ENCODE peak calls at places on chromosomes 4 and X, in ten cellular contexts. A is stimulated activated CD8-positive, alpha-beta memory T cell treated with anti-CD3 and anti-CD28 coated beads, Interleukin-4, amount 100 ng/mL, for 24 hours; H is Calu3; I is H9; X is activated T-cell treated with anti-CD3 and anti-CD28 coated beads, Interleukin-2, amount 50 U/mL, for 72 hours; K is NCI-H2107; S is activated effector memory CD4-positive, alpha-beta T cell treated with Interleukin-2 at 50 U/mL for 16 hours; N is DND-41; V is AG09309; M is HCT116. R is an unnamed sample.

GRCh38 chrX:17511556-17511955 is 136.6 kb downstream of the NHS start:
- DNase-seq in A (no peak), H (no peak), I (no peak), X (no peak), K (no peak), S (no peak), N (no peak), V (no peak), M (no peak), R (no peak)

GRCh38 chr4:52371861-52372260 is 287.2 kb downstream of the USP46 start:
- DNase-seq in A (no peak), H (no peak), I (no peak), X (no peak), K (no peak), S (no peak), N (no peak), V (no peak), M (no peak), R (no peak)

GRCh38 chr4:180923476-180923875 is 1319.7 kb upstream of the TENM3 start:
- DNase-seq in A (no peak), H (no peak), I (no peak), X (no peak), K (no peak), S (no peak), N (no peak), V (peak), M (no peak), R (no peak)

GRCh38 chr4:80173841-80174240 is 23.5 kb upstream of the PRDM8 start:
- DNase-seq in A (no peak), H (no peak), I (no peak), X (no peak), K (no peak), S (no peak), N (no peak), V (peak), M (no peak), R (no peak)

GRCh38 chrX:24245201-24245600 is 68.7 kb downstream of the SUPT20HL2 start:
- DNase-seq in A (no peak), H (peak), I (no peak), X (no peak), K (no peak), S (no peak), N (no peak), V (peak), M (no peak), R (no peak)

GRCh38 chr4:6546681-6547447 is 28.1 kb upstream of the MAN2B2 start:
- DNase-seq in A (peak), H (peak), I (peak), X (peak), K (peak), S (peak), N (peak), V (peak), M (peak), R (peak)

GRCh38 chr4:141807073-141807472 is 170.7 kb downstream of the IL15 start:
- DNase-seq in A (no peak), H (no peak), I (no peak), X (no peak), K (no peak), S (no peak), N (no peak), V (no peak), M (no peak), R (no peak)

GRCh38 chrX:45360571-45360970 is 159.9 kb upstream of the DIPK2B start:
- DNase-seq in A (no peak), H (no peak), I (no peak), X (no peak), K (no peak), S (no peak), N (no peak), V (no peak), M (no peak), R (no peak)

GRCh38 chrX:69238153-69238959 is 73.1 kb upstream of the PJA1 start:
- DNase-seq in A (no peak), H (no peak), I (no peak), X (no peak), K (no peak), S (no peak), N (no peak), V (no peak), M (no peak), R (no peak)

GRCh38 chr4:180449395-180449956 is 1793.7 kb upstream of the TENM3 start:
- DNase-seq in A (no peak), H (peak), I (peak), X (no peak), K (no peak), S (no peak), N (peak), V (no peak), M (peak), R (no peak)

GRCh38 chrX:97843200-97843811 is 959.6 kb downstream of the RPA4 start:
- DNase-seq in A (no peak), H (no peak), I (no peak), X (no peak), K (no peak), S (no peak), N (no peak), V (no peak), M (no peak), R (no peak)

GRCh38 chrX:6432211-6432610 is 102.7 kb downstream of the VCX3A start:
- DNase-seq in A (no peak), H (no peak), I (no peak), X (no peak), K (no peak), S (no peak), N (no peak), V (no peak), M (no peak), R (no peak)

GRCh38 chrX:46791927-46792825 is 33.3 kb upstream of the SLC9A7 start:
- DNase-seq in A (no peak), H (peak), I (peak), X (peak), K (no peak), S (no peak), N (no peak), V (peak), M (peak), R (no peak)

GRCh38 chr4:98055800-98056501 is 87.3 kb downstream of the STPG2 start:
- DNase-seq in A (no peak), H (no peak), I (peak), X (no peak), K (no peak), S (no peak), N (no peak), V (no peak), M (no peak), R (no peak)

R was measured in stimulated activated CD4-positive, alpha-beta T cell treated with anti-CD3 and anti-CD28 coated beads, Interleukin-4, amount 100 ng/mL, for 48 hours.